ENCODE peak calls at places on chromosome 13, in six cellular contexts. M is transverse colon, C is RPMI7951, Z is lower leg skin, S is T1000, A is Caco-2. R is an unnamed sample.

GRCh38 chr13:95676100-95676774 is 702 bp upstream of the DNAJC3 start:
- DNase-seq in C (peak), A (peak), M (peak), S (no peak), Z (peak), R (peak)

GRCh38 chr13:29524176-29524575 is 71.3 kb downstream of the SLC7A1 start:
- DNase-seq in C (no peak), M (no peak), A (no peak), Z (no peak), S (no peak), R (no peak)

GRCh38 chr13:42538996-42539395 is 35.0 kb upstream of the TNFSF11 start:
- DNase-seq in A (no peak), Z (no peak), C (no peak), M (no peak), S (no peak), R (no peak)

GRCh38 chr13:36745436-36745835 is 71.6 kb downstream of the SERTM1 start:
- DNase-seq in M (no peak), C (no peak), S (no peak), A (no peak), Z (no peak), R (no peak)

GRCh38 chr13:112061367-112062046 is 5.4 kb upstream of the SOX1 start:
- DNase-seq in C (no peak), Z (no peak), S (no peak), M (no peak), A (no peak), R (no peak)

GRCh38 chr13:36131931-36132297 is 732 bp upstream of the DCLK1 start:
- DNase-seq in Z (peak), M (no peak), A (no peak), C (no peak), S (no peak), R (peak)

GRCh38 chr13:85031771-85032170 is 767.4 kb downstream of the SLITRK6 start:
- DNase-seq in C (no peak), Z (no peak), S (no peak), M (no peak), A (no peak), R (no peak)

GRCh38 chr13:78437781-78438180 is 165.6 kb downstream of the POU4F1 start:
- DNase-seq in A (no peak), M (no peak), S (no peak), C (no peak), Z (no peak), R (no peak)

GRCh38 chr13:108919036-108919907 is 289.9 kb downstream of the MYO16 start:
- DNase-seq in S (no peak), C (no peak), A (no peak), Z (peak), M (no peak), R (peak)

GRCh38 chr13:62209539-62209938 is 793.9 kb upstream of the PCDH20 start:
- DNase-seq in S (no peak), M (peak), Z (no peak), C (no peak), A (no peak), R (no peak)

GRCh38 chr13:40615619-40616018 is 50.8 kb downstream of the FOXO1 start:
- DNase-seq in M (no peak), Z (no peak), A (no peak), C (peak), S (no peak), R (peak)

GRCh38 chr13:113209880-113210421 is 538 bp downstream of the CUL4A start:
- DNase-seq in S (peak), Z (peak), A (peak), C (peak), M (peak), R (peak)

GRCh38 chr13:22848539-22849052 is 332.2 kb upstream of the SGCG start:
- DNase-seq in M (no peak), Z (no peak), A (peak), S (no peak), C (peak), R (peak)

GRCh38 chr13:77031869-77032268 is 4.9 kb upstream of the FBXL3 start:
- DNase-seq in A (no peak), M (no peak), C (no peak), Z (no peak), S (no peak), R (no peak)

GRCh38 chr13:65454403-65454802 is 1775.7 kb downstream of the PCDH9 start:
- DNase-seq in S (no peak), A (no peak), C (no peak), Z (no peak), M (no peak), R (no peak)

GRCh38 chr13:82717249-82717648 is 1165.0 kb downstream of the SLITRK1 start:
- DNase-seq in M (no peak), C (peak), Z (no peak), S (no peak), A (no peak), R (peak)

GRCh38 chr13:110498765-110499164 is 62.8 kb downstream of the RAB20 start:
- DNase-seq in Z (no peak), A (no peak), M (no peak), S (no peak), C (no peak), R (no peak)

GRCh38 chr13:98044301-98044700 is 90.8 kb downstream of the IPO5 start:
- DNase-seq in A (no peak), C (no peak), M (no peak), S (no peak), Z (peak), R (peak)

R was measured in M059J.